ENCODE peak calls at places on chromosomes 6 and 20, in four cellular contexts. C, K, V and U are unnamed samples.

GRCh38 chr6:34465551-34466241 is at the start of gene PACSIN1:
- DNase-seq in C (peak), K (peak), V (no peak), U (no peak)

GRCh38 chr6:38805682-38806081 is 90.6 kb downstream of the DNAH8 start:
- DNase-seq in V (peak), K (no peak), C (no peak), U (no peak)

GRCh38 chr20:7841291-7841966 is 98.8 kb downstream of the HAO1 start:
- DNase-seq in V (peak), C (no peak), K (no peak), U (no peak)

GRCh38 chr6:161327360-161327953 is 53.6 kb upstream of the AGPAT4 start:
- DNase-seq in K (no peak), V (no peak), C (no peak), U (no peak)

GRCh38 chr20:18662279-18662678 is 74.4 kb downstream of the DTD1 start:
- DNase-seq in C (no peak), V (no peak), K (no peak), U (no peak)

GRCh38 chr20:14488756-14489479 is 151.5 kb upstream of the FLRT3 start:
- DNase-seq in K (no peak), C (no peak), V (peak), U (no peak)

GRCh38 chr20:17083738-17084137 is 143.1 kb upstream of the PCSK2 start:
- DNase-seq in C (no peak), V (no peak), K (no peak), U (no peak)

GRCh38 chr6:35343092-35343834 is 905 bp downstream of the PPARD start:
- DNase-seq in C (peak), K (peak), V (peak), U (peak)

GRCh38 chr6:31401403-31401802 is 2.0 kb upstream of the MICA start:
- DNase-seq in V (peak), K (peak), C (no peak), U (no peak)

GRCh38 chr20:37899105-37900045 is 3.6 kb upstream of the VSTM2L start:
- DNase-seq in V (no peak), C (no peak), K (no peak), U (no peak)

GRCh38 chr6:152277826-152278247 is 359.3 kb downstream of the SYNE1 start:
- DNase-seq in C (no peak), K (peak), V (no peak), U (peak)

GRCh38 chr20:38134427-38135281 is 30.4 kb downstream of the TGM2 start:
- DNase-seq in V (peak), K (no peak), C (peak), U (no peak)

GRCh38 chr20:53751394-53752368 is 158.0 kb upstream of the ZNF217 start:
- DNase-seq in K (peak), V (peak), C (no peak), U (no peak)

GRCh38 chr6:122184260-122184934 is 215.1 kb upstream of the HSF2 start:
- DNase-seq in V (peak), C (no peak), K (no peak), U (no peak)

GRCh38 chr6:113980937-113981554 is 10.1 kb upstream of the HDAC2 start:
- DNase-seq in C (no peak), K (no peak), V (peak), U (no peak)

GRCh38 chr6:99471638-99472037 is 43.6 kb downstream of the USP45 start:
- DNase-seq in V (no peak), K (no peak), C (no peak), U (no peak)

GRCh38 chr6:50091641-50092040 is 41.9 kb upstream of the DEFB112 start:
- DNase-seq in K (no peak), V (no peak), C (no peak), U (no peak)

GRCh38 chr6:138601128-138601527 is 101.8 kb upstream of the NHSL1 start:
- DNase-seq in V (peak), K (no peak), C (no peak), U (no peak)

GRCh38 chr6:149273318-149273717 is 44.2 kb upstream of the TAB2 start:
- DNase-seq in K (peak), V (no peak), C (peak), U (peak)

GRCh38 chr20:57222631-57222950 is 43.9 kb downstream of the BMP7 start:
- DNase-seq in C (no peak), V (no peak), K (no peak), U (no peak)

GRCh38 chr6:145148392-145149175 is 586.7 kb downstream of the EPM2A start:
- DNase-seq in V (no peak), K (peak), C (no peak), U (peak)

GRCh38 chr6:85537055-85537494 is 56.6 kb downstream of the SNX14 start:
- DNase-seq in K (no peak), C (no peak), V (peak), U (no peak)

GRCh38 chr6:74574794-74575193 is 631.1 kb downstream of the COL12A1 start:
- DNase-seq in C (no peak), V (peak), K (no peak), U (no peak)

GRCh38 chr6:142935553-142936517 is 9.1 kb downstream of the HIVEP2 start:
- DNase-seq in C (peak), K (no peak), V (no peak), U (no peak)

GRCh38 chr6:73504160-73504559 is 16.7 kb downstream of the EEF1A1 start:
- DNase-seq in V (no peak), K (no peak), C (no peak), U (no peak)

GRCh38 chr6:18400831-18401446 is 13.8 kb downstream of the RNF144B start:
- DNase-seq in C (no peak), K (no peak), V (peak), U (no peak)

GRCh38 chr20:11935212-11935611 is 17.5 kb downstream of the BTBD3 start:
- DNase-seq in K (no peak), C (no peak), V (no peak), U (no peak)

GRCh38 chr6:53326372-53327016 is 22.3 kb downstream of the ELOVL5 start:
- DNase-seq in K (no peak), V (peak), C (no peak), U (no peak)

GRCh38 chr6:137095093-137095492 is 50.3 kb upstream of the IL20RA start:
- DNase-seq in K (no peak), C (no peak), V (no peak), U (no peak)

GRCh38 chr6:90326404-90327057 is 29.9 kb upstream of the BACH2 start:
- DNase-seq in K (no peak), C (no peak), V (no peak), U (no peak)

GRCh38 chr6:67933278-67933677 is 701.8 kb upstream of the ADGRB3 start:
- DNase-seq in K (no peak), V (no peak), C (no peak), U (no peak)

GRCh38 chr6:82348130-82348529 is 15.5 kb upstream of the TPBG start:
- DNase-seq in K (no peak), V (no peak), C (no peak), U (no peak)

GRCh38 chr20:63641792-63642517 is 11.3 kb downstream of the STMN3 start:
- DNase-seq in K (peak), C (peak), V (peak), U (peak)

GRCh38 chr20:63642518-63643247 is 10.5 kb downstream of the STMN3 start:
- DNase-seq in K (no peak), V (no peak), C (peak), U (no peak)

GRCh38 chr20:63640086-63640485 is 13.1 kb downstream of the STMN3 start:
- DNase-seq in C (peak), V (no peak), K (no peak), U (peak)

GRCh38 chr20:63639093-63639860 is 12.4 kb upstream of the GMEB2 start:
- DNase-seq in K (peak), V (no peak), C (peak), U (peak)

DNA sequence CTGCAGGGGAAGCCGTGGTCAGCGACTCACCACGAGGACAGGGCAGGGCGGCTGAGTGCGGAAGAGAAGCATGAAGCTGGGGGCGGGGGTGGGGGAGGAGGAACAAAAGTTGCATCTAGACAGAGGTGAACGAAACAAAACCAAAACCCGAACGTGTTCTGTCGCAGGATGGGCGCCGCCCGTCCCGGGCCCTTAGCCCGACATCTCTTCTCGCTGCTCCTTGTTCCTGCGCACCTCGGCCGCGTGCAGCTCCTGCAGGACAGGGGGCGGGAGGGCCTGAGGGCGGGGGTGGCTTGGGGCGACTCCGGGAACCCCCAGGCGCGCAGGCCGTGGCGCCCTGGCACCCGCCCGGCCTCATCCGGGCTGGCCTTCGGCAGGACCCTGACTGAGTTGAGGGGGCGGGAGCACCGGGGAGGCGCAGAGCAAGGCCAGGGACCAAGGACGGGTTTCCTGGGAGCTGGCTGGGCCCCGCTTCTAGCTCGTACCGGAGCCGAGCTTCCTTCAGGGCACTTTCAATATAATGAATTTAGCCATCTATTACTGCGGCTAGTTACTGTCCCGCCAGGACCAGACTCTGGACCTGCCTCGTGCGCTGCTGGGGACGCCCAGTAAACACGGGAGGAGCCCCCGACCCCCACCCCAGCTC is 12.0 kb downstream of the STMN3 start:
- DNase-seq in K (no peak), V (peak), C (peak), U (peak)
- TF ChIP-seq POLR2A in K (no peak), V (no peak), C (peak), U (no peak)

GRCh38 chr6:20202070-20202658 is 10.1 kb downstream of the MBOAT1 start:
- DNase-seq in V (peak), K (no peak), C (no peak), U (no peak)

GRCh38 chr6:20202699-20203302 is 9.5 kb downstream of the MBOAT1 start:
- DNase-seq in C (no peak), K (no peak), V (no peak), U (no peak)

GRCh38 chr6:20200761-20201160 is 11.5 kb downstream of the MBOAT1 start:
- DNase-seq in V (no peak), C (no peak), K (peak), U (no peak)

GRCh38 chr6:20205722-20206154 is 6.5 kb downstream of the MBOAT1 start:
- DNase-seq in V (no peak), C (peak), K (no peak), U (no peak)

GRCh38 chr6:20203561-20204528 is 8.4 kb downstream of the MBOAT1 start:
- DNase-seq in K (no peak), V (no peak), C (no peak), U (no peak)
- H3K27ac ChIP-seq in K (peak), V (no peak), C (no peak), U (peak)

GRCh38 chr20:1393507-1393882 is 641 bp upstream of the FKBP1A start:
- DNase-seq in V (no peak), C (no peak), K (no peak), U (no peak)

GRCh38 chr20:1391640-1392442 is 1.0 kb downstream of the FKBP1A start:
- DNase-seq in C (peak), V (peak), K (no peak), U (no peak)

GRCh38 chr20:1390552-1391403 is 2.1 kb downstream of the FKBP1A start:
- DNase-seq in C (no peak), K (no peak), V (peak), U (no peak)

GRCh38 chr20:1392443-1392692 is 486 bp downstream of the FKBP1A start:
- DNase-seq in K (no peak), C (no peak), V (no peak), U (no peak)

GRCh38 chr20:1392693-1393506 is at the start of gene FKBP1A:
- DNase-seq in C (peak), K (peak), V (peak), U (peak)
- TF ChIP-seq POLR2A in C (peak), K (no peak), V (peak), U (peak)

DNA sequence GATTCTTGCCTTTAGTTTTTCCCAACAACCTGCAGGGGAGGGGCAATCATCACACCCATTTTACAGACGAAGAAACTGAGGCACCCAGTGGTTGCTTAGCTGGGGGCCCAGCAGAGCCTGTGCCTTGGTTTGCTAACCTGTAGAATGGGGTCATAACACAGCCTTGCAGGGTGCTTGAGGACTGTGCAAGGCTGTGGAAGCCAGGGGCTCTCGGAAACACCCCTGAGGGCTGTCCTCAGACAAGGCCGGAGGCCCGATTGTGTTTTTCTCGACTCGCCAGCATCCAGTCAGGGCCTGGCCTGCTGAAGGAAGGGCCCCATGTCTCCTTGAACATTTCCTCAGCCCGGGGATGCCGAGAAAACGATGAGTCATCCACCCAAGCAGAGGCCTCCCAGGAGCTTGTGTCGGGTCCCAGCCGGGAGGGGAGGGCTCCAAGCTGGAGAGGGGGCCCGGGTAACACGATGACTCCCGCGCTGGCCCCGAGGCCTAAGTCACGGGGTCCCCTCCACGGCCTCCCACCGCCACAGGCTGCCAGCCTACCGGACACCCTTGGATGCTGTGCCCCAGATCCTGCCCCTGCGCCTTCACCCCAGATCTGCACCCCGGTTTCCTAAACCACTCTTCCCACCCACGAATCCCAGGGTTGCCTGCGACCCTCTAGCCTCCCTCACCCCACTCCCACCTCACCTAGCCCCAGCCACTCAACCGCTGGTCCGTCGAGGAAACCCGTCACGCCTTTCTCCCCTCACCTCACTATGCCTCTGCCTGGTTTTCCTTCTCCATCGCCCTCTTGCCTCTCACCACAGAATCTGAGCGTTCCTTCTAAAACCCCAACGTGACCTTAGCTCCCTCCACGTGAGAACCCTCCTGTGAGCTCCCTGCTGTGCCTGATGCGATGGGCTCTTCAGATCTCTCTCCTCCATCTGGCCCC is 10.6 kb downstream of the NOL4L start:
- DNase-seq in C (no peak), K (no peak), V (peak), U (no peak)
- H3K27ac ChIP-seq in C (no peak), K (no peak), V (no peak), U (no peak)

GRCh38 chr6:37256692-37257319 is 766 bp upstream of the TBC1D22B start:
- DNase-seq in C (no peak), K (no peak), V (peak), U (no peak)

GRCh38 chr6:37258716-37259115 is 772 bp upstream of the TMEM217 start:
- DNase-seq in K (no peak), V (peak), C (no peak), U (no peak)

GRCh38 chr6:37258405-37258704 is 411 bp upstream of the TMEM217 start:
- DNase-seq in K (no peak), V (no peak), C (no peak), U (no peak)

GRCh38 chr6:37257320-37257633 is 295 bp upstream of the TBC1D22B start:
- DNase-seq in C (no peak), V (no peak), K (no peak), U (no peak)

DNA sequence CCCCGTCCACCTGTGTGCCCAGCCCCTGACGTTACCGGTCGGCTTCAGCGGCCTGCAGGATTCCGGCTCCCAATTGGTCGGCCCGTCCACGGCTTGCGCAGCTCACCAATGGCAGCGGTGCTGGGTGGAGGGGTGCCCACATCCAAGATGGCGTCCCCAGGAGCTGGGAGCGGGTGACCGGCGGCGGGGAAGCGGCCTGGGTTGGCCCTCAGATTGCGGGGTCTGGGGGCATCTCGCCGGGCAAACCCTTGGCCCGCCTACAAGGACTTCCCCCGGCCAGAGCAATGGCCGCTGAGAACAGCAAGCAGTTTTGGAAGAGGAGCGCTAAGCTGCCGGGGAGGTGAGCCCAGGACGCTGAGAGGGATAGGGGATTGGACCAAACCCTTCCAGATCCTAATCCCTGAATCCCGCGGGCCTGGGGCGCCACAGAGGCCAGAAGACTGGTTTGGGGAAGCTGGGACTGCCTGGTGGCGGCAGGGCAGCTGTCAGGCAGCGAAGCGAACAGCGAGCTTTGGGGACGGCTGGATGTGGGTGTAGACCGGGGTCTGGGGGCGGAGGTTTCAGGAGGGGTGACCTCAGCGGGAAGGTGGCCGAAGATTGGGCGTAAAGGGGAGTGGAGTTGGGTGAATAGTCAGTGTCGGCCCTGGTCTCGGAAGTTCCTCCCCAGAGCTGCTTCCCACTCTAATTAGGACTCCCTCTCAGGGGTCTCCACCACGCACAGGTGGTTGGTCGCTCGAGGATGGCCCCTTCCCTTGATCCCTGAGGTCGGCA is at the start of the genes TBC1D22B and TMEM217:
- DNase-seq in K (peak), C (peak), V (peak), U (peak)
- TF ChIP-seq POLR2A in K (peak), C (no peak), V (peak), U (no peak)

GRCh38 chr20:853406-853996 is 20.0 kb downstream of the FAM110A start:
- DNase-seq in V (no peak), K (no peak), C (no peak), U (no peak)

GRCh38 chr20:858011-858410 is 24.5 kb downstream of the FAM110A start:
- DNase-seq in C (no peak), V (no peak), K (no peak), U (no peak)

GRCh38 chr20:854601-855000 is 21.1 kb downstream of the FAM110A start:
- DNase-seq in C (no peak), K (no peak), V (no peak), U (no peak)

GRCh38 chr20:856361-856775 is 22.9 kb downstream of the FAM110A start:
- DNase-seq in K (no peak), V (no peak), C (no peak), U (no peak)

GRCh38 chr20:855466-856360 is 22.2 kb downstream of the FAM110A start:
- DNase-seq in V (no peak), C (no peak), K (no peak), U (no peak)
- H3K27ac ChIP-seq in V (no peak), C (no peak), K (no peak), U (no peak)

GRCh38 chr6:27136978-27137814 is 110.3 kb upstream of the PRSS16 start:
- DNase-seq in C (no peak), K (no peak), V (no peak), U (no peak)
- TF ChIP-seq POLR2A in C (no peak), K (no peak), V (no peak), U (no peak)

DNA sequence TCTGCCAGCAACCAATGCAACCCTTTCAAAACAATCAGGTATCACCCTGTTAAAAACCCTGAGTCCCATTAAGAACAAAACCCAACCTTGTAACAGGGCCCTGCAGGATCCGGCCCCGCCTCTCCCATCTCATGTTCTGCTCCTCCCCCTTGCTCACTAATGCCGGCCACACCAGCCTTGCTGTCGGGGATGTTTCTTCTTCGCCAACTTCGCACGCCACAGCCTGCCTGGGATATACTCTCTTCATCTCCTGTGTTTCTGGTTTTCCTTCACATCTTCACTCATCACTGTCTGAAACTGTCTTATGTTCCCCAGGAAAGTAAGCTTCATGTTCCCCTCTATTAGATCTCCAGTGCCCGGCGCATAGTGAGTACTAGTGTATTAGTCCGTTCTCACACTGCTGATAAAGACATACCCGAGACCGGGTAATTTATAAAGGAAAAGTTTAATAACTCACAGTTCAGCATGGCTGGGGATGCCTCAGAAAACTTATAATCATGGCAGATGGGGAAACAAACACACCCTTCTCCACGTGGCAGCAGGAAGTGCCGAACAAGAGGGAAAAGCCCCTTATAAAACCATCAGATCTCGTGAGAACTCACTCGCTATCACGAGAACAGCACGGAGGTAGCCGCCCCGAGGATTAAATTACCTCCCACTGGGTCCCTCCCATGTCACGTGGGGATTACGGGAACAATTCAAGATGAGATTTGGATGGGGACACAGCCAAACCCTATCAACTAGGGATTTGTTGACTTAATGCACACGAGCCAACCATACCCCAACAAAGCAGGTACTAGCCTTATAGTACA is 5.1 kb downstream of the TP53RK start:
- DNase-seq in K (peak), C (no peak), V (peak), U (peak)
- H3K27ac ChIP-seq in K (peak), C (no peak), V (no peak), U (peak)